ENCODE peak calls at places on chromosome 20, in five cellular contexts. One of them, this sample, is unnamed.

GRCh38 chr20:43839793-43840199 is 74.9 kb upstream of the TOX2 start:
- DNase-seq in HAP-1: no peak
- DNase-seq in heart left ventricle: no peak
- DNase-seq in OCI-LY7: no peak
- DNase-seq in choroid plexus epithelial cell: no peak
- DNase-seq in this sample: no peak

GRCh38 chr20:63086421-63087235 is 79.9 kb upstream of the BHLHE23 start:
- DNase-seq in HAP-1: no peak
- DNase-seq in heart left ventricle: peak
- DNase-seq in OCI-LY7: no peak
- DNase-seq in choroid plexus epithelial cell: no peak
- DNase-seq in this sample: no peak

GRCh38 chr20:443223-443793 is 19.0 kb downstream of the TBC1D20 start:
- DNase-seq in HAP-1: no peak
- DNase-seq in heart left ventricle: no peak
- DNase-seq in OCI-LY7: no peak
- DNase-seq in choroid plexus epithelial cell: no peak
- DNase-seq in this sample: no peak

GRCh38 chr20:46285072-46285471 is 23.2 kb downstream of the CDH22 start:
- DNase-seq in HAP-1: no peak
- DNase-seq in heart left ventricle: no peak
- DNase-seq in OCI-LY7: no peak
- DNase-seq in choroid plexus epithelial cell: no peak
- DNase-seq in this sample: no peak

GRCh38 chr20:24079661-24080412 is 91.3 kb upstream of the GGTLC1 start:
- DNase-seq in HAP-1: no peak
- DNase-seq in heart left ventricle: no peak
- DNase-seq in OCI-LY7: no peak
- DNase-seq in choroid plexus epithelial cell: no peak
- DNase-seq in this sample: no peak

GRCh38 chr20:43583982-43584432 is 6.7 kb upstream of the IFT52 start:
- DNase-seq in HAP-1: no peak
- DNase-seq in heart left ventricle: peak
- DNase-seq in OCI-LY7: no peak
- DNase-seq in choroid plexus epithelial cell: peak
- DNase-seq in this sample: no peak

GRCh38 chr20:51985013-51985415 is 182.7 kb upstream of the SALL4 start:
- DNase-seq in HAP-1: no peak
- DNase-seq in heart left ventricle: no peak
- DNase-seq in OCI-LY7: no peak
- DNase-seq in choroid plexus epithelial cell: peak
- DNase-seq in this sample: no peak

GRCh38 chr20:51382986-51383821 is 159.3 kb downstream of the NFATC2 start:
- DNase-seq in HAP-1: no peak
- DNase-seq in heart left ventricle: no peak
- DNase-seq in OCI-LY7: peak
- DNase-seq in choroid plexus epithelial cell: no peak
- DNase-seq in this sample: no peak

GRCh38 chr20:3045042-3045815 is 623 bp upstream of the MRPS26 start:
- DNase-seq in HAP-1: peak
- DNase-seq in heart left ventricle: no peak
- DNase-seq in OCI-LY7: no peak
- DNase-seq in choroid plexus epithelial cell: peak
- DNase-seq in this sample: no peak

GRCh38 chr20:48025061-48025515 is 239.8 kb upstream of the SULF2 start:
- DNase-seq in HAP-1: no peak
- DNase-seq in heart left ventricle: peak
- DNase-seq in OCI-LY7: peak
- DNase-seq in choroid plexus epithelial cell: peak
- DNase-seq in this sample: no peak

GRCh38 chr20:41798926-41799502 is 180.8 kb upstream of the CHD6 start:
- DNase-seq in HAP-1: no peak
- DNase-seq in heart left ventricle: no peak
- DNase-seq in OCI-LY7: peak
- DNase-seq in choroid plexus epithelial cell: no peak
- DNase-seq in this sample: no peak

GRCh38 chr20:7938058-7938457 is 2.2 kb downstream of the HAO1 start:
- DNase-seq in HAP-1: no peak
- DNase-seq in heart left ventricle: no peak
- DNase-seq in OCI-LY7: no peak
- DNase-seq in choroid plexus epithelial cell: no peak
- DNase-seq in this sample: no peak

GRCh38 chr20:7939663-7940062 is 595 bp downstream of the HAO1 start:
- DNase-seq in HAP-1: no peak
- DNase-seq in heart left ventricle: no peak
- DNase-seq in OCI-LY7: no peak
- DNase-seq in choroid plexus epithelial cell: no peak
- DNase-seq in this sample: no peak

GRCh38 chr20:7937328-7937727 is 2.9 kb downstream of the HAO1 start:
- DNase-seq in HAP-1: no peak
- DNase-seq in heart left ventricle: no peak
- DNase-seq in OCI-LY7: no peak
- DNase-seq in choroid plexus epithelial cell: no peak
- DNase-seq in this sample: no peak

GRCh38 chr20:7935027-7935551 is 5.2 kb downstream of the HAO1 start:
- DNase-seq in HAP-1: no peak
- DNase-seq in heart left ventricle: no peak
- DNase-seq in OCI-LY7: peak
- DNase-seq in choroid plexus epithelial cell: no peak
- DNase-seq in this sample: no peak

DNA sequence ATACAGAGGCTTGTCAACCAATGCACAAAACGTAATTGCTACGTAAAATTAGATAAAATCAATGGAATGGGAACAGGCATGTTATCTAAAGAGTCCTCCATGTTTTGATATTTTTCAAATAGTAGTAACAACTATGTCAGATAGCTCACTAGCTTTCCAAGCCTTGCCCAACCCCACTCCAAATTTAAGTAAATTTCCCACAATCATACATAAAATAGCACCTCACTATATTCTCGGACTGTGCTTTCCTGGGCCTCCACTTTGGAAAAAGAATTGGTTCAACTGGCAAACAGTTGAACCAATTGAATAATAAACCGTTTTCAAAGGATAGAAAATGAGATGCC is 3.6 kb downstream of the HAO1 start:
- DNase-seq in HAP-1: no peak
- DNase-seq in heart left ventricle: no peak
- DNase-seq in OCI-LY7: no peak
- DNase-seq in choroid plexus epithelial cell: no peak
- DNase-seq in this sample: no peak
- H3K4me3 ChIP-seq in HAP-1: no peak
- H3K4me3 ChIP-seq in heart left ventricle: no peak
- H3K4me3 ChIP-seq in OCI-LY7: no peak
- H3K4me3 ChIP-seq in choroid plexus epithelial cell: no peak
- H3K4me3 ChIP-seq in this sample: no peak

GRCh38 chr20:31870703-31871601 is 518 bp downstream of the TTLL9 start:
- DNase-seq in HAP-1: peak
- DNase-seq in heart left ventricle: no peak
- DNase-seq in OCI-LY7: no peak
- DNase-seq in choroid plexus epithelial cell: no peak
- DNase-seq in this sample: no peak
- H3K4me3 ChIP-seq in HAP-1: peak
- H3K4me3 ChIP-seq in heart left ventricle: peak
- H3K4me3 ChIP-seq in OCI-LY7: no peak
- H3K4me3 ChIP-seq in choroid plexus epithelial cell: peak
- H3K4me3 ChIP-seq in this sample: no peak

DNA sequence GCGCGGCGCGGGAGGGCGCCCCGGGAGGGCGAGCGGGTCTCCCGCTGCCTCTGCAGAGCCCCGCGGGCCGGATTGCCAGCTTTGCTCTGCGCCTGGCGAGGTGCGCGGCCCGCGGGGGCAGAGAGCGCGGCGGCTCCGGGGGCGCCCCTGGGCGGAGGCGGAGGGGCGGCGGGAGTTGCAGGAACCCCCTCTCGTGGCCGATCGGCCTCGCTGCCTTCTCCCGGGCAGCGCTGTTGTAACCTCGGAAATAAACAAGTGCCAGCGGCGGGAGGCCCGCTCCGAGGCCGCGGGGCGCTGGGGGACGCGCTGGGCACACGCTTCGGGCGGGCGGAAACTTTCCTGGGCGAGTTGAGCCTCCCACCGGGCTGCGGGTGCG is 1.2 kb downstream of the CDH4 start:
- DNase-seq in HAP-1: no peak
- DNase-seq in heart left ventricle: no peak
- DNase-seq in OCI-LY7: no peak
- DNase-seq in choroid plexus epithelial cell: peak
- DNase-seq in this sample: peak
- H3K4me3 ChIP-seq in HAP-1: no peak
- H3K4me3 ChIP-seq in heart left ventricle: peak
- H3K4me3 ChIP-seq in OCI-LY7: no peak
- H3K4me3 ChIP-seq in choroid plexus epithelial cell: peak
- H3K4me3 ChIP-seq in this sample: peak

DNA sequence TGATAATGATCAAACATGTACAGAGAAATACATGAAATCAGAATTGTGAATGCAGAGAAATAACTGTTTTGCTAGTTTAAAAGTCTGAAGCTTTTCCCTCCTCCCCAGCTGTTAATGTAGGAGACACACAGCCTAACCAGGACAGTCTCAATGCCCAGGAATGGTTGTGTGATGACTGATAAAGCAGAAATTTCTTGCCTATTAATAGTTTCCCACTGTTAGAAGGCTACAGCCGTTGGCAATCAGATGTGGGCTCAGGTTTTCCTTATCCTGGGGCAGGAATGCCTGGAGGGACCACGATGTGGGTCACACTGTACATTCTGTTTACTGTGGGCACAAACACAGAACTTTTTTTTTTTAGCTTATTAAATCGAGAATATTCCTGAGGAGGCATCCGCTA is 1.9 kb downstream of the PPP1R3D start:
- DNase-seq in HAP-1: no peak
- DNase-seq in heart left ventricle: no peak
- DNase-seq in OCI-LY7: no peak
- DNase-seq in choroid plexus epithelial cell: peak
- DNase-seq in this sample: no peak
- H3K4me3 ChIP-seq in HAP-1: no peak
- H3K4me3 ChIP-seq in heart left ventricle: peak
- H3K4me3 ChIP-seq in OCI-LY7: peak
- H3K4me3 ChIP-seq in choroid plexus epithelial cell: no peak
- H3K4me3 ChIP-seq in this sample: no peak

GRCh38 chr20:35276408-35276807 is 1.5 kb downstream of the MMP24OS start:
- DNase-seq in HAP-1: no peak
- DNase-seq in heart left ventricle: no peak
- DNase-seq in OCI-LY7: no peak
- DNase-seq in choroid plexus epithelial cell: no peak
- DNase-seq in this sample: no peak
- H3K4me3 ChIP-seq in HAP-1: peak
- H3K4me3 ChIP-seq in heart left ventricle: no peak
- H3K4me3 ChIP-seq in OCI-LY7: peak
- H3K4me3 ChIP-seq in choroid plexus epithelial cell: peak
- H3K4me3 ChIP-seq in this sample: no peak

GRCh38 chr20:34711813-34712430 is 7.8 kb downstream of the TP53INP2 start:
- DNase-seq in HAP-1: no peak
- DNase-seq in heart left ventricle: no peak
- DNase-seq in OCI-LY7: no peak
- DNase-seq in choroid plexus epithelial cell: no peak
- DNase-seq in this sample: no peak

GRCh38 chr20:34709044-34709835 is 5.1 kb downstream of the TP53INP2 start:
- DNase-seq in HAP-1: peak
- DNase-seq in heart left ventricle: peak
- DNase-seq in OCI-LY7: peak
- DNase-seq in choroid plexus epithelial cell: peak
- DNase-seq in this sample: peak

GRCh38 chr20:34709836-34710567 is 5.9 kb downstream of the TP53INP2 start:
- DNase-seq in HAP-1: peak
- DNase-seq in heart left ventricle: peak
- DNase-seq in OCI-LY7: no peak
- DNase-seq in choroid plexus epithelial cell: peak
- DNase-seq in this sample: no peak

GRCh38 chr20:34710861-34711574 is 6.9 kb downstream of the TP53INP2 start:
- DNase-seq in HAP-1: no peak
- DNase-seq in heart left ventricle: no peak
- DNase-seq in OCI-LY7: no peak
- DNase-seq in choroid plexus epithelial cell: no peak
- DNase-seq in this sample: no peak

GRCh38 chr20:34710568-34710839 is 6.4 kb downstream of the TP53INP2 start:
- DNase-seq in HAP-1: no peak
- DNase-seq in heart left ventricle: no peak
- DNase-seq in OCI-LY7: no peak
- DNase-seq in choroid plexus epithelial cell: no peak
- DNase-seq in this sample: no peak
- H3K4me3 ChIP-seq in HAP-1: peak
- H3K4me3 ChIP-seq in heart left ventricle: peak
- H3K4me3 ChIP-seq in OCI-LY7: no peak
- H3K4me3 ChIP-seq in choroid plexus epithelial cell: peak
- H3K4me3 ChIP-seq in this sample: no peak

GRCh38 chr20:14334306-14334930 is 3.0 kb downstream of the FLRT3 start:
- DNase-seq in HAP-1: no peak
- DNase-seq in heart left ventricle: no peak
- DNase-seq in OCI-LY7: peak
- DNase-seq in choroid plexus epithelial cell: peak
- DNase-seq in this sample: no peak
- H3K4me3 ChIP-seq in HAP-1: no peak
- H3K4me3 ChIP-seq in heart left ventricle: no peak
- H3K4me3 ChIP-seq in OCI-LY7: no peak
- H3K4me3 ChIP-seq in choroid plexus epithelial cell: peak
- H3K4me3 ChIP-seq in this sample: no peak

GRCh38 chr20:17557675-17558006 is 12.2 kb upstream of the DSTN start:
- DNase-seq in HAP-1: no peak
- DNase-seq in heart left ventricle: no peak
- DNase-seq in OCI-LY7: no peak
- DNase-seq in choroid plexus epithelial cell: peak
- DNase-seq in this sample: no peak
- H3K4me3 ChIP-seq in HAP-1: no peak
- H3K4me3 ChIP-seq in heart left ventricle: no peak
- H3K4me3 ChIP-seq in OCI-LY7: no peak
- H3K4me3 ChIP-seq in choroid plexus epithelial cell: no peak
- H3K4me3 ChIP-seq in this sample: no peak

This sample was measured in Jurkat, Clone E6-1.